ENCODE peak calls at places on chromosomes 2 and 18, in five cellular contexts. F is foreskin keratinocyte; S is CD8-positive, alpha-beta T cell; C is left lung; R is lung. H is an unnamed sample.

GRCh38 chr2:11938196-11938595 is 191.8 kb downstream of the LPIN1 start:
- DNase-seq in F (peak; percentile 84), S (no peak), C (no peak), R (no peak), H (no peak)

GRCh38 chr18:54946149-54946581 is 13.1 kb downstream of the CCDC68 start:
- DNase-seq in F (no peak), S (no peak), C (no peak), R (peak; percentile 41), H (no peak)

GRCh38 chr2:2699117-2699497 is 368.0 kb upstream of the MYT1L start:
- DNase-seq in F (no peak), S (no peak), C (no peak), R (no peak), H (no peak)

GRCh38 chr2:225041210-225041870 is 928 bp downstream of the DOCK10 start:
- DNase-seq in F (no peak), S (peak; percentile 60), C (peak; percentile 80), R (peak; percentile 30), H (peak; percentile 46)

GRCh38 chr2:173405171-173405750 is 50.6 kb downstream of the CDCA7 start:
- DNase-seq in F (no peak), S (no peak), C (no peak), R (no peak), H (no peak)

GRCh38 chr2:54531558-54531957 is 75.4 kb downstream of the SPTBN1 start:
- DNase-seq in F (peak; percentile 87), S (no peak), C (no peak), R (no peak), H (no peak)

GRCh38 chr18:6682437-6683111 is 46.9 kb upstream of the ARHGAP28 start:
- DNase-seq in F (no peak), S (no peak), C (no peak), R (no peak), H (no peak)

GRCh38 chr2:226802573-226802972 is 3.0 kb upstream of the IRS1 start:
- DNase-seq in F (no peak), S (no peak), C (no peak), R (no peak), H (peak; percentile 82)

GRCh38 chr2:54038835-54039234 is 68.0 kb upstream of the PSME4 start:
- DNase-seq in F (no peak), S (no peak), C (no peak), R (no peak), H (no peak)

GRCh38 chr2:199042660-199043379 is 414.9 kb downstream of the SATB2 start:
- DNase-seq in F (no peak), S (no peak), C (no peak), R (no peak), H (no peak)

GRCh38 chr2:108270768-108271506 is 17.8 kb upstream of the SULT1C2 start:
- DNase-seq in F (no peak), S (no peak), C (no peak), R (no peak), H (no peak)

GRCh38 chr18:42157420-42157819 is 202.4 kb downstream of the PIK3C3 start:
- DNase-seq in F (no peak), S (no peak), C (no peak), R (no peak), H (no peak)

GRCh38 chr2:223993634-223994232 is 36.5 kb downstream of the MRPL44 start:
- DNase-seq in F (peak; percentile 24), S (peak; percentile 63), C (no peak), R (peak; percentile 43), H (peak; percentile 82)

GRCh38 chr2:194003911-194004310 is 1653.1 kb upstream of the SLC39A10 start:
- DNase-seq in F (peak; percentile 14), S (no peak), C (no peak), R (no peak), H (no peak)

GRCh38 chr2:27324720-27325119 is 1.8 kb upstream of the MPV17 start:
- DNase-seq in F (no peak), S (no peak), C (no peak), R (no peak), H (no peak)

GRCh38 chr18:26453370-26454030 is 94.9 kb downstream of the KCTD1 start:
- DNase-seq in F (no peak), S (no peak), C (no peak), R (no peak), H (no peak)

DNA sequence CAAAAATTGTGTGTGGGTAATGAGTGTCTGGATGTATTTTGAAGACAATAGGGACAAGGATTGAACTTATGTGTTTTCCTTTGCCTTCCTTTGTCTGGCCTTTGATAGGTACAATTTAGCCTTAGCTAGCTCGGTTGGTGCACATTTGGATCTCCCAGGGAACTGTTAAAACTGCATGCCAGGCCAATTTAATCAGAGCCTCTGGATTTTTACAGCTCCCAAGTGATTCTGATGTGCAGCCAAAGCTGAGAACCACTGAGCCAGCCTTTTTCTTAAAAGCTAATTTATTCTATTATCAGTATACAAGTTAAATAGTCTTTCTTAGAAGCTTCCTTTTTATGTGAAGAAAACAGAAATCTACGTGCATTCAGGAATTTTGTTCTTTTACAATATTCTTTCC is 25.0 kb downstream of the PLEK start:
- DNase-seq in F (no peak), S (no peak), C (no peak), R (no peak), H (no peak)
- H3K27ac ChIP-seq in F (no peak overlapping the region), S (no peak overlapping the region), C (peak overlapping the region; percentile 55), R (no peak overlapping the region), H (no peak overlapping the region)

GRCh38 chr2:85761946-85762345 is 8.2 kb downstream of the ATOH8 start:
- DNase-seq in F (no peak), S (no peak), C (no peak), R (no peak), H (no peak)

GRCh38 chr2:85761512-85761944 is 7.7 kb downstream of the ATOH8 start:
- DNase-seq in F (no peak), S (no peak), C (no peak), R (no peak), H (no peak)

GRCh38 chr2:85763132-85763531 is 9.3 kb downstream of the ATOH8 start:
- DNase-seq in F (no peak), S (no peak), C (no peak), R (no peak), H (no peak)

GRCh38 chr2:85765081-85765731 is 11.4 kb downstream of the ATOH8 start:
- DNase-seq in F (no peak), S (no peak), C (no peak), R (no peak), H (no peak)

GRCh38 chr2:85763831-85764230 is 10.0 kb downstream of the ATOH8 start:
- DNase-seq in F (no peak), S (no peak), C (peak; percentile 62), R (no peak), H (no peak)
- H3K4me1 ChIP-seq in F (no peaks in the 10 kb centered on the region), S (no peaks in the 10 kb centered on the region), C (peaks cover 9% of the 10 kb centered on the region), R (peaks cover 32% of the 10 kb centered on the region), H (no peaks in the 10 kb centered on the region)

DNA sequence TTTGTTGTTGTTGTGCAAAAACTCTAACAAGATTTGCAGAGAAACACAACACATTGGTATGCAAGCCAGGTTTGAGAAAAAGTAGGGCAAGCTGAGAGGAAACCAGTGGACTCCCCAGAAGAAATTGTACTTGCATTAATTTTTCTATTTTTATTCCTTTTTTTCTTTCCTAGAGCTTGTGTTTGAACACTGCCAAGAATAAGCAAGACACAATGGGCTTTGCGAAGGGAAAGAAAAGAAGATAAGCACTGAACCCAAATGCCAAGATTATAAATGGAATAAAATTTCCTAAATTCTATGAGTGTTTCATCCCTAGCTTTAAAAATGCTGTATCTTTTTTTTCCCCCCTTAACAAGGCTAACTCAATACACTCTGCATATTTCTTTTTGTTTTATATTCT is 17.0 kb upstream of the CYTIP start:
- DNase-seq in F (no peak), S (no peak), C (no peak), R (no peak), H (no peak)
- H3K27ac ChIP-seq in F (no peak overlapping the region), S (no peak overlapping the region), C (no peak overlapping the region), R (no peak overlapping the region), H (no peak overlapping the region)

DNA sequence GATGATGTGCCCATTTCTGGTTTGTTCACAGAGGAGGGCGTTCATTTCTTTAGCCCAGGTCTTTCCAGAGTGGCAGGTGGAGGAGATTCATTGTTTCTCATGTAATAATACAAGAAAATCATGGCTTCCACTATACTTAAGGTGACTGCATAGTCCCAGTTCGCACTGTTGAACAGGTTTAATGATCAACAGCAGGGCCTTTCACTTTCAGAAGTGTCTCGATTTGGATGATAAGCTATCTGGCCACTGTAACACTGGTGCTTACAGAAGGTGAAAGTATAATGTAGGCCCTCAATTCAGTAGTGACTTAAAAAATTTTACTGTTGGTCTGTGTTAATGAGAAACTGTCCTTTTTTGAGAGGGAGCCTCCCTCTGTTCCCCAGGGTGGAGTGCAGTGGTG is 1.4 kb downstream of the RMC1 start:
- DNase-seq in F (no peak), S (no peak), C (no peak), R (no peak), H (peak; percentile 85)
- H3K4me1 ChIP-seq in F (no peaks in the 10 kb centered on the region), S (peaks cover 27% of the 10 kb centered on the region), C (peaks cover 10% of the 10 kb centered on the region), R (peaks cover 7% of the 10 kb centered on the region), H (peaks cover 38% of the 10 kb centered on the region)

GRCh38 chr2:71505770-71506140 is 52.4 kb downstream of the DYSF start:
- DNase-seq in F (no peak), S (no peak), C (no peak), R (no peak), H (no peak)

GRCh38 chr2:71503827-71504226 is 50.5 kb downstream of the DYSF start:
- DNase-seq in F (peak; percentile 92), S (no peak), C (no peak), R (no peak), H (no peak)

GRCh38 chr2:71504611-71505010 is 51.2 kb downstream of the DYSF start:
- DNase-seq in F (no peak), S (no peak), C (no peak), R (no peak), H (no peak)

GRCh38 chr2:71506222-71506621 is 52.9 kb downstream of the DYSF start:
- DNase-seq in F (no peak), S (no peak), C (no peak), R (no peak), H (no peak)

DNA sequence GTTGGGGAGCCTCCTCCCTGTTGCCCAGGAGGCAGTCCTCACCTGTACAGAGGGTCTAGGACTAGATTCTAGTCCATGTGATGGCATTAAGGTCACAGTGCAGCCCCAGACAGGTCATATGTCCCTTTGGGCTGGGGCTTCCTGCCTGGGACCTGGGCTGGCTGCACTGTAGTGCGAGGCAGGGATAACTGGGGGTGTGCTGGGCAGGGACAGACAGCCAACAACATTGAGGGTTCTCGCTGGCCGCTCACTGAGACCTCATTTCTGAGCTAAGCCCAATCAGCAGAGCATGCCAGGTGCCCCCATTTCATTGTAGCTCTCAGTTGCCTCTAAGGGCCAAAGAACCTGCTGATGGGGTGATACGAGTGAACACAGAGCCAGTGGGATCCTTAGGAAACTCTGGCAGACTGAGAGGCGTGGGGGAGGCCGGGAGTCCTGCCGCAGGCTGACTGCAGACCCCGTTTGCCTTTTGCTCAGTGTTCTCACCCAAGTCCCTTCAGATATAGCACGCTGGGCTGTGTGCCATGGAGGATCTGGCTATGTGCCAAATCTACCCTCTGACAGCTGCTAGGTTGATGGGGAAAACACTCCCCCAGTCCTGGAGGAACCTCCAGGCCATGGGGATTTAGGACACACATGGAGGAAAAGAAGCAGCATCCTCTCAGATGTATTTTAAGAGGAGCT is 51.9 kb downstream of the DYSF start:
- DNase-seq in F (no peak), S (no peak), C (no peak), R (no peak), H (no peak)
- H3K27ac ChIP-seq in F (no peak overlapping the region), S (no peak overlapping the region), C (peak overlapping the region; percentile 15), R (peak overlapping the region; percentile 79), H (no peak overlapping the region)

H was measured in CD4-positive, CD25-positive, alpha-beta regulatory T cell.